ENCODE peak calls at places on chromosomes 3 and 15, in seven cellular contexts. S is CD4-positive, alpha-beta T cell; T is brain microvascular endothelial cell; D is stimulated activated CD4-positive, alpha-beta T cell treated with anti-CD3 and anti-CD28 coated beads, Interleukin-4, amount 100 ng/mL, for 1 hour; C is activated naive CD4-positive, alpha-beta T cell treated with Interleukin-2 at 50 U/mL for 16 hours; R is mesenteric fat pad; E is nucleus accumbens. P is an unnamed sample.

GRCh38 chr3:48194446-48195071 is 6.3 kb upstream of the CDC25A start:
- DNase-seq in C (peak; percentile 14), T (peak; percentile 49), D (no peak), R (no peak), E (no peak), S (no peak), P (no peak)

GRCh38 chr15:31776039-31776438 is 254.3 kb upstream of the CHRNA7 start:
- DNase-seq in S (no peak), C (no peak), E (no peak), R (no peak), T (no peak), D (no peak), P (no peak)

GRCh38 chr15:88810449-88810848 is 7.2 kb downstream of the ACAN start:
- DNase-seq in T (peak; percentile 19), C (no peak), S (no peak), E (no peak), R (no peak), D (no peak), P (no peak)

GRCh38 chr3:67601919-67602608 is 52.3 kb downstream of the SUCLG2 start:
- DNase-seq in E (no peak), T (peak; percentile 16), C (no peak), S (no peak), D (peak; percentile 8), R (no peak), P (no peak)

GRCh38 chr15:72197460-72198409 is at the start of gene GRAMD2A:
- DNase-seq in S (no peak), R (peak; percentile 60), T (no peak), E (no peak), D (peak; percentile 39), C (peak; percentile 31), P (no peak)

GRCh38 chr3:188060436-188060835 is 93.5 kb upstream of the LPP start:
- DNase-seq in T (no peak), R (no peak), S (no peak), D (no peak), E (no peak), C (no peak), P (no peak)

GRCh38 chr15:71251548-71252035 is 136.3 kb downstream of the THSD4 start:
- DNase-seq in T (no peak), S (no peak), C (no peak), D (no peak), R (no peak), E (no peak), P (no peak)

GRCh38 chr3:18559323-18559972 is 134.3 kb upstream of the SATB1 start:
- DNase-seq in R (no peak), S (peak; percentile 35), D (peak; percentile 5), T (peak; percentile 3), C (peak; percentile 15), E (no peak), P (peak; percentile 48)

GRCh38 chr3:155791190-155791589 is 14.9 kb downstream of the C3orf33 start:
- DNase-seq in T (no peak), D (no peak), E (no peak), S (no peak), C (no peak), R (no peak), P (no peak)

GRCh38 chr3:166444336-166444735 is 607.1 kb upstream of the BCHE start:
- DNase-seq in T (no peak), C (no peak), E (no peak), R (no peak), S (no peak), D (no peak), P (no peak)

GRCh38 chr15:70378126-70379031 is 280.7 kb upstream of the TLE3 start:
- DNase-seq in R (peak; percentile 69), D (no peak), C (no peak), T (no peak), S (no peak), E (no peak), P (no peak)

GRCh38 chr15:67025719-67026118 is 39.7 kb upstream of the SMAD3 start:
- DNase-seq in E (no peak), D (no peak), R (no peak), C (no peak), S (no peak), T (peak; percentile 27), P (no peak)

GRCh38 chr3:188169826-188170455 is 16.0 kb downstream of the LPP start:
- DNase-seq in C (no peak), S (no peak), T (no peak), D (no peak), E (no peak), R (no peak), P (no peak)

GRCh38 chr3:35437381-35437780 is 201.9 kb upstream of the ARPP21 start:
- DNase-seq in D (no peak), S (no peak), R (no peak), E (no peak), T (no peak), C (no peak), P (no peak)

GRCh38 chr15:72865486-72865885 is 81.9 kb upstream of the ADPGK start:
- DNase-seq in D (no peak), C (no peak), R (no peak), T (no peak), E (no peak), S (no peak), P (no peak)

P was measured in CD8-positive, alpha-beta memory T cell.